ENCODE peak calls at places on chromosomes 7 and 10, in six cellular contexts. C is GOT3; J is activated gamma-delta T cell treated with Interleukin-2 at 50 U/mL for 16 hours; F is activated CD4-positive, alpha-beta T cell treated with anti-CD3 and anti-CD28 coated beads, Interleukin-2, amount 50 U/mL, for 24 hours; K is dorsolateral prefrontal cortex; I is neural progenitor cell. V is an unnamed sample.

GRCh38 chr7:154685564-154685901 is 317.4 kb downstream of the PAXIP1 start:
- DNase-seq in C (no peak), I (no peak), J (no peak), K (no peak), F (no peak), V (no peak)

GRCh38 chr10:23031318-23031717 is 64.1 kb upstream of the MSRB2 start:
- DNase-seq in C (no peak), I (no peak), K (no peak), F (no peak), J (no peak), V (no peak)

GRCh38 chr10:1404953-1405260 is 332.4 kb downstream of the ADARB2 start:
- DNase-seq in J (no peak), C (no peak), K (no peak), I (no peak), F (no peak), V (no peak)

GRCh38 chr10:33277135-33277536 is 57.3 kb downstream of the NRP1 start:
- DNase-seq in C (no peak), I (no peak), J (no peak), F (no peak), K (no peak), V (no peak)

GRCh38 chr7:154729056-154729455 is 273.9 kb downstream of the PAXIP1 start:
- DNase-seq in F (no peak), I (no peak), C (no peak), J (no peak), K (no peak), V (no peak)

GRCh38 chr10:6778992-6779701 is 199.1 kb upstream of the PRKCQ start:
- DNase-seq in I (no peak), C (peak), F (no peak), J (no peak), K (peak), V (no peak)

GRCh38 chr10:79345241-79346011 is 1.8 kb upstream of the PPIF start:
- DNase-seq in K (no peak), C (no peak), I (no peak), F (no peak), J (no peak), V (no peak)

GRCh38 chr10:67925449-67926005 is 41.1 kb downstream of the SIRT1 start:
- DNase-seq in I (no peak), C (no peak), J (no peak), K (no peak), F (no peak), V (no peak)

GRCh38 chr7:18117482-18117881 is 89.8 kb upstream of the PRPS1L1 start:
- DNase-seq in K (no peak), F (no peak), I (no peak), C (no peak), J (no peak), V (no peak)

GRCh38 chr10:125193306-125193877 is 33.0 kb upstream of the CTBP2 start:
- DNase-seq in J (no peak), K (no peak), I (no peak), C (no peak), F (no peak), V (no peak)

GRCh38 chr7:27073066-27073465 is 22.7 kb downstream of the HOXA1 start:
- DNase-seq in I (no peak), F (no peak), J (no peak), K (no peak), C (no peak), V (no peak)

GRCh38 chr10:71961831-71962230 is 2.4 kb upstream of the CHST3 start:
- DNase-seq in I (no peak), C (no peak), K (no peak), J (no peak), F (no peak), V (no peak)

GRCh38 chr7:91165846-91166230 is 98.4 kb upstream of the FZD1 start:
- DNase-seq in I (no peak), K (no peak), F (no peak), J (no peak), C (no peak), V (no peak)

GRCh38 chr10:77685494-77685893 is 47.9 kb upstream of the KCNMA1 start:
- DNase-seq in K (no peak), J (no peak), C (no peak), I (no peak), F (no peak), V (no peak)

GRCh38 chr10:101694056-101694673 is 805 bp downstream of the FBXW4 start:
- DNase-seq in K (peak), I (peak), C (no peak), J (peak), F (peak), V (peak)

GRCh38 chr7:127776776-127777390 is 124.9 kb downstream of the SND1 start:
- DNase-seq in F (no peak), C (no peak), K (no peak), I (no peak), J (no peak), V (no peak)

GRCh38 chr7:105934577-105935185 is 28.4 kb upstream of the CDHR3 start:
- DNase-seq in C (no peak), J (no peak), K (no peak), F (no peak), I (peak), V (no peak)

GRCh38 chr10:71981024-71981867 is 17.1 kb downstream of the CHST3 start:
- DNase-seq in F (no peak), J (no peak), I (peak), C (no peak), K (peak), V (no peak)

GRCh38 chr10:97081621-97082235 is 104.0 kb downstream of the SLIT1 start:
- DNase-seq in J (peak), F (peak), C (no peak), K (no peak), I (peak), V (peak)

GRCh38 chr10:6089334-6090219 is 743 bp downstream of the RBM17 start:
- DNase-seq in C (no peak), K (no peak), F (no peak), J (no peak), I (peak), V (no peak)

GRCh38 chr7:123230147-123230546 is 30.4 kb upstream of the SLC13A1 start:
- DNase-seq in F (no peak), C (no peak), J (no peak), I (no peak), K (no peak), V (no peak)

GRCh38 chr10:96118604-96119450 is 11.3 kb upstream of the ZNF518A start:
- DNase-seq in C (no peak), J (no peak), I (no peak), K (no peak), F (no peak), V (no peak)

GRCh38 chr10:116848032-116848911 is 1.0 kb upstream of the ENO4 start:
- DNase-seq in C (no peak), F (no peak), I (no peak), J (no peak), K (no peak), V (no peak)

GRCh38 chr10:4067552-4068254 is 282.7 kb upstream of the KLF6 start:
- DNase-seq in K (no peak), I (no peak), C (no peak), J (no peak), F (no peak), V (no peak)

GRCh38 chr7:88635149-88635548 is 124.4 kb upstream of the ZNF804B start:
- DNase-seq in I (peak), F (no peak), K (no peak), J (no peak), C (no peak), V (no peak)

GRCh38 chr10:132290631-132291030 is 17.1 kb downstream of the STK32C start:
- DNase-seq in J (no peak), F (no peak), I (no peak), C (no peak), K (no peak), V (no peak)

GRCh38 chr10:11154809-11155208 is 137.1 kb downstream of the CELF2 start:
- DNase-seq in K (no peak), C (no peak), I (peak), F (no peak), J (no peak), V (no peak)

GRCh38 chr7:724298-724697 is 2.2 kb upstream of the DNAAF5 start:
- DNase-seq in C (no peak), J (no peak), I (no peak), K (no peak), F (no peak), V (no peak)

GRCh38 chr7:19209297-19209696 is 64.1 kb upstream of the FERD3L start:
- DNase-seq in F (no peak), C (no peak), J (no peak), I (no peak), K (no peak), V (no peak)

GRCh38 chr7:130152270-130153141 is 52.7 kb downstream of the TMEM209 start:
- DNase-seq in I (no peak), J (no peak), K (no peak), C (no peak), F (no peak), V (no peak)

GRCh38 chr7:24718431-24718831 is 38.8 kb downstream of the GSDME start:
- DNase-seq in F (no peak), J (no peak), I (peak), K (no peak), C (no peak), V (no peak)

GRCh38 chr7:91812388-91812787 is 68.1 kb downstream of the MTERF1 start:
- DNase-seq in F (no peak), K (no peak), I (no peak), C (no peak), J (no peak), V (no peak)

GRCh38 chr7:97401398-97401797 is 283.9 kb downstream of the SDHAF3 start:
- DNase-seq in F (no peak), I (no peak), C (no peak), J (no peak), K (no peak), V (no peak)

GRCh38 chr7:139846297-139846696 is 17.2 kb downstream of the TBXAS1 start:
- DNase-seq in F (no peak), I (no peak), J (no peak), K (no peak), C (no peak), V (no peak)

GRCh38 chr10:77188511-77188910 is 449.1 kb downstream of the KCNMA1 start:
- DNase-seq in J (no peak), I (no peak), C (no peak), K (no peak), F (no peak), V (no peak)

GRCh38 chr10:123136806-123137642 is 1.3 kb downstream of the HMX3 start:
- DNase-seq in C (no peak), F (peak), K (no peak), J (no peak), I (peak), V (no peak)

GRCh38 chr7:37942934-37943610 is 22.6 kb downstream of the EPDR1 start:
- DNase-seq in J (no peak), F (no peak), K (no peak), I (peak), C (no peak), V (no peak)

GRCh38 chr7:11604505-11604904 is 227.5 kb downstream of the THSD7A start:
- DNase-seq in I (no peak), K (no peak), J (no peak), F (no peak), C (no peak), V (no peak)